ENCODE peak calls at places on chromosomes 12 and 14, in seven cellular contexts. T is ovary, H is foreskin fibroblast, Q is astrocyte, P is AG04450, U is bronchial epithelial cell, X is GM06990. E is an unnamed sample.

GRCh38 chr12:75705749-75706719 is 194.6 kb upstream of the KRR1 start:
- DNase-seq in H (peak), U (peak), P (peak), X (no peak), Q (peak), T (peak), E (no peak)

GRCh38 chr12:120598674-120599463 is 17.7 kb upstream of the POP5 start:
- DNase-seq in U (peak), Q (peak), H (peak), T (no peak), P (no peak), X (no peak), E (peak)

GRCh38 chr14:21048638-21049037 is 6.5 kb downstream of the RNASE7 start:
- DNase-seq in Q (peak), U (no peak), P (no peak), H (no peak), T (no peak), X (no peak), E (no peak)

GRCh38 chr12:7100239-7100638 is 8.0 kb upstream of the C1R start:
- DNase-seq in T (no peak), Q (no peak), P (no peak), H (no peak), X (no peak), U (no peak), E (no peak)

GRCh38 chr14:55025948-55026347 is 951 bp downstream of the WDHD1 start:
- DNase-seq in H (no peak), Q (no peak), X (no peak), T (no peak), U (no peak), P (no peak), E (no peak)

GRCh38 chr14:68554231-68554630 is 238.6 kb downstream of the ZFP36L1 start:
- DNase-seq in Q (no peak), X (no peak), P (no peak), T (no peak), U (no peak), H (no peak), E (no peak)

GRCh38 chr14:78446807-78447206 is 276.6 kb downstream of the NRXN3 start:
- DNase-seq in Q (no peak), P (no peak), T (no peak), U (peak), H (no peak), X (no peak), E (no peak)

GRCh38 chr14:93064411-93065271 is 51.1 kb downstream of the ITPK1 start:
- DNase-seq in T (no peak), Q (peak), P (no peak), X (no peak), H (peak), U (no peak), E (no peak)

GRCh38 chr12:53493610-53494391 is 5.5 kb downstream of the MAP3K12 start:
- DNase-seq in X (no peak), T (peak), Q (no peak), U (no peak), P (no peak), H (no peak), E (no peak)

GRCh38 chr12:104840262-104840661 is 117.8 kb downstream of the SLC41A2 start:
- DNase-seq in U (no peak), H (no peak), P (no peak), X (no peak), T (no peak), Q (no peak), E (no peak)

GRCh38 chr14:106625181-106625580 is 1098.8 kb downstream of the TMEM121 start:
- DNase-seq in U (no peak), Q (no peak), P (no peak), T (no peak), H (no peak), X (no peak), E (no peak)

GRCh38 chr12:49976547-49976946 is 3.8 kb downstream of the AQP6 start:
- DNase-seq in X (no peak), Q (no peak), H (no peak), U (no peak), T (no peak), P (no peak), E (no peak)

GRCh38 chr14:52182853-52183252 is 84.6 kb upstream of the PTGDR start:
- DNase-seq in T (no peak), P (no peak), H (no peak), U (no peak), X (no peak), Q (no peak), E (no peak)

GRCh38 chr14:56125772-56126411 is 7.7 kb downstream of the PELI2 start:
- DNase-seq in P (no peak), Q (no peak), H (no peak), U (no peak), T (no peak), X (no peak), E (no peak)

GRCh38 chr12:82627799-82628198 is 58.9 kb upstream of the TMTC2 start:
- DNase-seq in T (no peak), U (peak), Q (peak), X (no peak), P (no peak), H (peak), E (no peak)

GRCh38 chr12:130881548-130881947 is 9.7 kb downstream of the RAN start:
- DNase-seq in H (no peak), Q (no peak), U (no peak), T (no peak), X (no peak), P (no peak), E (no peak)
- TF ChIP-seq CTCF in H (no peak), Q (no peak), U (no peak), T (no peak), X (no peak), P (no peak), E (no peak)

GRCh38 chr12:55681142-55682077 is 26.3 kb downstream of the ITGA7 start:
- DNase-seq in U (peak), T (no peak), X (no peak), Q (peak), P (no peak), H (peak), E (peak)
- H3K4me3 ChIP-seq in U (no peak), T (peak), X (no peak), Q (peak), P (peak), H (peak), E (peak)

GRCh38 chr12:98417303-98417702 is 98.1 kb upstream of the TMPO start:
- DNase-seq in P (no peak), Q (no peak), U (no peak), H (no peak), X (no peak), T (no peak), E (no peak)

GRCh38 chr12:98419101-98419794 is 96.1 kb upstream of the TMPO start:
- DNase-seq in Q (no peak), U (no peak), T (no peak), P (no peak), X (no peak), H (no peak), E (no peak)

GRCh38 chr12:98419795-98420402 is 95.5 kb upstream of the TMPO start:
- DNase-seq in X (no peak), Q (no peak), P (no peak), U (no peak), H (no peak), T (no peak), E (no peak)

GRCh38 chr12:98418357-98419075 is 96.9 kb upstream of the TMPO start:
- DNase-seq in U (peak), H (peak), X (no peak), Q (peak), P (peak), T (peak), E (peak)

DNA sequence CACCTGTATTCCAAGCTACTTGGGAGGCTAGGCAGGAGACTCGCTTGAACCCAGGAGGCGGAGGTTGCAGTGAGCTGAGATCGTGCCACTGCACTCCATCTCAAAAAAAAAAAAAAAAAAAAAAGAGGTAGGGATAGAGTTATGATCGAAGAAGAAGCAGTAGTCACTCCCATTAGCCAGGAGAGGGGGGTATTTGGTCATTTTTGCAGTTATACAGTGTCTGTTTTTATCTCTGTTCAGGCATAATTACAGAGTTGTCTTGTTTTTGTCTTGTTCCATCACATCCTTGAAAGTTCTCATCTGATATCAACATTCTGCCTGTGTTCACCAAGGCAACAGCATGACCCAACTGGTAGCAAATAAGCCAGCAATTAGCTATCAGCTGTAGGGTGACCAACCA is 98.5 kb upstream of the TMPO start:
- DNase-seq in X (no peak), H (peak), U (peak), P (no peak), Q (peak), T (no peak), E (no peak)
- TF ChIP-seq CTCF in X (peak), H (peak), U (peak), P (peak), Q (peak), T (no peak), E (peak)

DNA sequence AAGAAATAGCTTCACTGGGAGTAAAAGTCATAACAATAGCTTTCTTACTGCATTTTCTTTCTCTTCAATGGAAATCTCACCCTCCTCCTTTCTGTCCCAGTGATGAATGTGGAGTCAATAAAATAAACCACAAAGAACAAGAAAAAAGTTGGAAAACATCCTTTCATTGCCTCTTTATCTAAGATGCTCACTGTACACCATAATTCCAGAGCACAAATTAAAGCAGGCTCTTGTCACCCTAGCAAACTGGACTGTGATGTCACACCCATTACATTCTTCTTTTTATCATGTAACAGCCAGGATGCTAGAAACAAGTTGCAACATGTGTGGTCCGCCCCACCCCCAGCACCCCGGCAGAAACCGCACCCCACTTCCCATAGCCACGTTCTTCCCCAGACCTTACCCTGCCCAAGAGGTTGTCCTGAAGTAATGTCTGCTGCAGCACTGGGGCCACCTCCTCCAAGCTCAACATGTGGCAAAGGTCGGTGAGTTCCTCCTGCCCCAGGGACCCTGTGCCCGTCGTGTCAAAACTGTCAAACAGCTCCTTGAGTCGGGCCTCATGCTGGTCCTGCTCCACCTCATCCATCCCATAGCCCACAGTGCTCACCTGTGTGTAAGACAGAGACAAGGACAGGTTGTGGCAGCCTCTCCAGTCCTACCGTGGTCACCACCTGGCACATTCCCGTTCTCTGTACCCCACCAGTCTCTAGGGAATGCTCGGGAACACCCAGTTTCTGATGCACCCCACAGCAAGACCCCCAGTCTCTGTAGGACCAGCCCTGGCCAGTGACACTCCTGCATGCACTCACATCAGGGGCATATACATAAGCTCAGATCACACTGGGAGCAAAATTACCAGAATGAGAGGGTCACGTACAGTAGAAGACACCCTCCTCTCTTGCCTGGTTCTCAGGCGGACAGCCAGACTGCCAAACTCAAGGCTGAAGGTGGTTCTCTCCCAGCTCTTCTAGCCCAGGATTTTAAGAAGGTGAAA is 9.2 kb downstream of the NIN start:
- DNase-seq in Q (no peak), T (no peak), P (no peak), X (peak), H (no peak), U (peak), E (no peak)
- H3K4me3 ChIP-seq in Q (no peak), T (no peak), P (no peak), X (peak), H (no peak), U (no peak), E (no peak)

GRCh38 chr12:86663173-86663572 is 407.0 kb upstream of the MGAT4C start:
- DNase-seq in X (no peak), Q (no peak), U (no peak), T (no peak), H (no peak), P (no peak), E (no peak)
- TF ChIP-seq CTCF in X (no peak), Q (no peak), U (no peak), T (no peak), H (no peak), P (no peak), E (no peak)